ENCODE peak calls at places on chromosomes 3 and 15, in four cellular contexts. T, D, M and I are unnamed samples.

GRCh38 chr15:81297147-81297572 is 26.8 kb downstream of the STARD5 start:
- DNase-seq in D (no peak), T (no peak), M (peak), I (no peak)

GRCh38 chr3:194423317-194423716 is 24.3 kb upstream of the GP5 start:
- DNase-seq in D (no peak), T (no peak), M (no peak), I (no peak)

GRCh38 chr3:150411971-150412370 is 3.9 kb downstream of the TSC22D2 start:
- DNase-seq in T (no peak), M (no peak), D (no peak), I (no peak)

GRCh38 chr15:22827125-22827524 is 11.3 kb upstream of the NIPA2 start:
- DNase-seq in D (no peak), T (no peak), M (no peak), I (no peak)

GRCh38 chr15:70254186-70254974 is 156.7 kb upstream of the TLE3 start:
- DNase-seq in D (no peak), M (no peak), T (no peak), I (no peak)

GRCh38 chr3:125059488-125060245 is 3.9 kb upstream of the HEG1 start:
- DNase-seq in M (peak), T (no peak), D (no peak), I (no peak)

GRCh38 chr15:71532994-71533393 is 277.4 kb upstream of the NR2E3 start:
- DNase-seq in M (peak), T (peak), D (no peak), I (no peak)

GRCh38 chr3:197407053-197407452 is 108.6 kb upstream of the DLG1 start:
- DNase-seq in T (no peak), D (no peak), M (no peak), I (no peak)

GRCh38 chr3:126077754-126078153 is 6.2 kb downstream of the SLC41A3 start:
- DNase-seq in T (no peak), M (no peak), D (no peak), I (no peak)

GRCh38 chr3:78969483-78969882 is 798.3 kb downstream of the ROBO1 start:
- DNase-seq in T (no peak), M (peak), D (no peak), I (no peak)

GRCh38 chr15:74863239-74864056 is 9.7 kb downstream of the SCAMP2 start:
- DNase-seq in D (no peak), T (peak), M (peak), I (no peak)

GRCh38 chr15:87369269-87369668 is 887.3 kb downstream of the NTRK3 start:
- DNase-seq in T (no peak), M (peak), D (no peak), I (no peak)

GRCh38 chr3:73353661-73354217 is 271.0 kb downstream of the PDZRN3 start:
- DNase-seq in M (no peak), D (no peak), T (no peak), I (no peak)

GRCh38 chr15:49135342-49135857 is 20.0 kb downstream of the COPS2 start:
- DNase-seq in D (no peak), T (no peak), M (no peak), I (no peak)

GRCh38 chr3:97793415-97794019 is 28.3 kb upstream of the CRYBG3 start:
- DNase-seq in M (peak), T (no peak), D (no peak), I (no peak)

GRCh38 chr15:57551717-57552677 is 39.7 kb upstream of the MYZAP start:
- DNase-seq in M (peak), D (peak), T (no peak), I (no peak)

GRCh38 chr3:16439163-16439847 is 74.2 kb downstream of the RFTN1 start:
- DNase-seq in M (no peak), T (no peak), D (no peak), I (no peak)

GRCh38 chr3:155243512-155243921 is 50.0 kb downstream of the STRIT1 start:
- DNase-seq in D (no peak), T (no peak), M (peak), I (no peak)

GRCh38 chr3:154023148-154023547 is 98.0 kb upstream of the ARHGEF26 start:
- DNase-seq in D (no peak), T (no peak), M (peak), I (no peak)